ENCODE peak calls at places on chromosomes 4 and X, in seven cellular contexts. R is cardiac fibroblast, U is fibroblast of lung, X is WERI-Rb-1, L is tibial nerve, K is thoracic aorta, G is mesothelial cell of epicardium. D is an unnamed sample.

GRCh38 chrX:148020329-148020728 is 39.2 kb downstream of the FMR1NB start:
- DNase-seq in X (no peak), U (no peak), G (no peak), L (no peak), K (no peak), R (no peak), D (no peak)

GRCh38 chrX:71542411-71542810 is 9.5 kb downstream of the OGT start:
- DNase-seq in G (no peak), L (no peak), R (peak), K (no peak), U (peak), X (no peak), D (no peak)

GRCh38 chrX:404656-405055 is 17.9 kb upstream of the PPP2R3B start:
- DNase-seq in R (no peak), G (no peak), K (no peak), U (no peak), L (no peak), X (no peak), D (no peak)

GRCh38 chr4:57074753-57075152 is 35.4 kb downstream of the IGFBP7 start:
- DNase-seq in G (no peak), X (no peak), R (peak), L (no peak), U (peak), K (no peak), D (no peak)

GRCh38 chr4:180057891-180058643 is 2185.1 kb upstream of the TENM3 start:
- DNase-seq in G (peak), U (peak), R (peak), L (no peak), K (no peak), X (peak), D (peak)

GRCh38 chrX:45758738-45759397 is 558.2 kb upstream of the DIPK2B start:
- DNase-seq in G (no peak), L (no peak), R (peak), K (no peak), X (no peak), U (no peak), D (no peak)

GRCh38 chr4:57425610-57426009 is 315.4 kb upstream of the IGFBP7 start:
- DNase-seq in G (no peak), U (no peak), L (no peak), K (no peak), X (no peak), R (peak), D (no peak)

GRCh38 chrX:13151806-13152510 is 107.5 kb upstream of the FAM9C start:
- DNase-seq in R (peak), L (no peak), X (no peak), G (no peak), K (no peak), U (no peak), D (no peak)

GRCh38 chrX:45515262-45516215 is 314.9 kb upstream of the DIPK2B start:
- DNase-seq in U (peak), R (peak), G (no peak), K (peak), L (peak), X (peak), D (no peak)

GRCh38 chr4:188550296-188550695 is 411.1 kb downstream of the TRIML1 start:
- DNase-seq in R (peak), L (no peak), X (no peak), G (no peak), K (no peak), U (peak), D (no peak)

GRCh38 chrX:38664285-38664684 is 102.9 kb downstream of the TSPAN7 start:
- DNase-seq in K (no peak), X (no peak), U (peak), G (no peak), R (peak), L (no peak), D (no peak)

GRCh38 chrX:32137525-32137924 is 1065.7 kb upstream of the FTHL17 start:
- DNase-seq in R (peak), U (peak), L (no peak), X (no peak), K (no peak), G (peak), D (no peak)

GRCh38 chr4:3766791-3767561 is 791 bp downstream of the ADRA2C start:
- DNase-seq in K (no peak), U (no peak), X (no peak), L (no peak), R (peak), G (no peak), D (no peak)

GRCh38 chr4:172892300-172892699 is 276.3 kb upstream of the GALNT7 start:
- DNase-seq in L (no peak), R (peak), K (no peak), X (no peak), U (peak), G (no peak), D (no peak)

GRCh38 chr4:153758688-153759406 is 977 bp downstream of the RNF175 start:
- DNase-seq in L (no peak), R (no peak), G (no peak), X (no peak), U (no peak), K (no peak), D (no peak)

GRCh38 chr4:89665662-89666061 is 171.3 kb downstream of the SNCA start:
- DNase-seq in U (no peak), G (no peak), L (no peak), R (no peak), K (no peak), X (no peak), D (no peak)

GRCh38 chr4:139142980-139143379 is 34.0 kb downstream of the ELF2 start:
- DNase-seq in X (no peak), R (no peak), G (no peak), K (no peak), L (no peak), U (peak), D (no peak)

GRCh38 chr4:117654064-117654463 is 380.2 kb upstream of the NDST3 start:
- DNase-seq in G (no peak), X (no peak), R (no peak), L (no peak), K (no peak), U (no peak), D (no peak)

GRCh38 chr4:144295286-144295995 is 154.9 kb upstream of the GYPA start:
- DNase-seq in U (no peak), R (peak), L (no peak), G (no peak), X (no peak), K (no peak), D (no peak)

GRCh38 chr4:126264839-126265238 is 950.1 kb downstream of the FAT4 start:
- DNase-seq in R (peak), G (no peak), L (no peak), X (no peak), K (no peak), U (peak), D (no peak)

GRCh38 chrX:10288400-10288799 is 131.6 kb downstream of the CLCN4 start:
- DNase-seq in L (no peak), K (no peak), X (no peak), G (no peak), U (peak), R (peak), D (no peak)

GRCh38 chrX:71163010-71163409 is 18.4 kb downstream of the NLGN3 start:
- DNase-seq in U (no peak), R (no peak), L (no peak), K (no peak), X (no peak), G (no peak), D (no peak)

GRCh38 chrX:68699960-68700746 is 52.7 kb downstream of the STARD8 start:
- DNase-seq in G (no peak), X (no peak), L (no peak), K (no peak), U (no peak), R (peak), D (no peak)

GRCh38 chr4:112731715-112732114 is 94.8 kb downstream of the LARP7 start:
- DNase-seq in R (no peak), X (no peak), G (no peak), U (no peak), L (no peak), K (no peak), D (no peak)

GRCh38 chrX:49192722-49193328 is 6.7 kb upstream of the PRICKLE3 start:
- DNase-seq in R (peak), X (no peak), L (no peak), U (peak), G (no peak), K (no peak), D (no peak)

GRCh38 chr4:84956014-84956413 is 10.5 kb downstream of the WDFY3 start:
- DNase-seq in X (no peak), K (no peak), R (no peak), U (no peak), G (no peak), L (no peak), D (no peak)

GRCh38 chr4:168923526-168924194 is 86.4 kb downstream of the CBR4 start:
- DNase-seq in U (peak), X (peak), G (no peak), K (no peak), R (peak), L (no peak), D (no peak)

GRCh38 chrX:22800360-22800759 is 199.4 kb upstream of the DDX53 start:
- DNase-seq in R (peak), U (peak), L (no peak), G (no peak), X (no peak), K (peak), D (no peak)

GRCh38 chr4:26611879-26612278 is 28.0 kb downstream of the TBC1D19 start:
- DNase-seq in X (no peak), U (no peak), R (no peak), G (no peak), L (no peak), K (no peak), D (no peak)

GRCh38 chr4:52890401-52890791 is 28.3 kb downstream of the RASL11B start:
- DNase-seq in U (no peak), G (no peak), X (no peak), R (no peak), L (no peak), K (no peak), D (no peak)

GRCh38 chrX:30592846-30593245 is 15.3 kb upstream of the TASL start:
- DNase-seq in U (no peak), G (no peak), K (no peak), R (no peak), X (no peak), L (no peak), D (no peak)

GRCh38 chr4:163161536-163162205 is 5.0 kb downstream of the NAF1 start:
- DNase-seq in R (peak), K (no peak), U (peak), X (no peak), G (no peak), L (no peak), D (no peak)

GRCh38 chr4:147104768-147105167 is 159.1 kb upstream of the TTC29 start:
- DNase-seq in K (no peak), U (no peak), X (no peak), G (no peak), L (no peak), R (no peak), D (no peak)

GRCh38 chrX:153304988-153305736 is 16.4 kb downstream of the PNMA6F start:
- DNase-seq in X (no peak), L (no peak), K (no peak), R (no peak), G (no peak), U (no peak), D (peak)

GRCh38 chr4:182795446-182796238 is 121.5 kb downstream of the DCTD start:
- DNase-seq in R (no peak), L (no peak), G (no peak), U (no peak), X (no peak), K (no peak), D (no peak)

GRCh38 chrX:131895807-131896206 is 127.3 kb upstream of the STK26 start:
- DNase-seq in U (no peak), K (no peak), L (no peak), R (no peak), X (no peak), G (no peak), D (no peak)
- TF ChIP-seq CTCF in U (no peak), K (no peak), L (no peak), R (no peak), X (no peak), G (no peak), D (no peak)

GRCh38 chr4:87092389-87093141 is 127.9 kb downstream of the KLHL8 start:
- DNase-seq in L (peak), U (peak), X (no peak), R (peak), K (peak), G (no peak), D (no peak)
- TF ChIP-seq CTCF in L (no peak), U (no peak), X (no peak), R (no peak), K (no peak), G (no peak), D (no peak)

DNA sequence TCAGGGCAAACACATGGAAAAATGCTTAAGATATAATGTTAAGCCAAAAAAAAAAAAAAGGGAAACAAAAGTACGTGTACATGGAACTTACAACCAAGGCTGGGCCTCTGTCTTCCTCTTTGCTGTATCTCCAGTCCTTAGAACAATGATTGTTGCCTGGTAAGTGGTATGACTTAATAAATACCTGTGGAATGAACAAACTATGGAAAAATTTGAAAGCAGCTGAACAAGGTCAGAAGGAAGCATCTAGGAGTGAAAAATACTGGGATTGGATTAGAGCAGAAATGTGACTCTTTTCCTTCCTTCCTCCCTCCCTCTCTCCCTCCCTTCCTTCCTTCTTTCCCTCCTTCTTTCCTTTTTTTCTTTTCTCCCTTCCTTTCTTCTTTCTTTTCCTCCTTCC is 54.2 kb upstream of the SMIM10 start:
- DNase-seq in G (no peak), X (no peak), K (no peak), R (peak), L (no peak), U (no peak), D (no peak)
- TF ChIP-seq CTCF in G (no peak), X (no peak), K (no peak), R (no peak), L (no peak), U (no peak), D (no peak)

GRCh38 chr4:176919631-176920030 is 126.9 kb upstream of the VEGFC start:
- DNase-seq in L (no peak), R (peak), K (no peak), G (no peak), X (no peak), U (no peak), D (no peak)

GRCh38 chr4:176925962-176926361 is 133.2 kb upstream of the VEGFC start:
- DNase-seq in R (no peak), G (no peak), L (no peak), X (no peak), K (no peak), U (no peak), D (no peak)

GRCh38 chr4:176924238-176924637 is 131.5 kb upstream of the VEGFC start:
- DNase-seq in K (no peak), U (no peak), X (no peak), G (no peak), L (no peak), R (no peak), D (no peak)

GRCh38 chr4:176920694-176921093 is 128.0 kb upstream of the VEGFC start:
- DNase-seq in X (no peak), R (peak), K (no peak), U (peak), G (no peak), L (no peak), D (no peak)

GRCh38 chr4:176921256-176921655 is 128.5 kb upstream of the VEGFC start:
- DNase-seq in R (peak), U (peak), G (no peak), X (no peak), K (no peak), L (no peak), D (no peak)
- TF ChIP-seq CTCF in R (no peak), U (no peak), G (no peak), X (no peak), K (no peak), L (no peak), D (no peak)

DNA sequence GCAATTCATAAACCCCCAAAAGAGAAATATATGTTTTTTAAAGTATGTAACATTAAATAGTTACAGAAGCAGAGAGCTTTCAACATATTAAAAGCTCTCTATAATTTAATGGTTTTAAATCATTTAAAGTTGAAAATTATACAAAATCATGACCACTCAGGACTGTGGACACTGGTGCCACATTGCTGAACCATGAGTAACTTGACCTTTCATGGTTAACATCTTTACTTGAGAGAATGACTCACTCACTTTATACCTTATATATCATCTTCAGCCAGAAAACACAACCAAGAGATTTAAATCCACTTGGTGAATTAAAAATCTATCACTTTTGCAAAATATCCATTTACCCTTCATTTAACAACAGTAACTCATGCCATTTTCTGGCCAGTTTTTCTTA is 584.3 kb upstream of the SMIM31 start:
- DNase-seq in L (no peak), U (peak), K (no peak), R (no peak), X (no peak), G (no peak), D (no peak)
- TF ChIP-seq CTCF in L (no peak), U (no peak), K (no peak), R (no peak), X (no peak), G (no peak), D (no peak)